ENCODE peak calls at places on chromosomes 5 and 9, in eight cellular contexts. One of them, this sample, is unnamed.

GRCh38 chr5:1545798-1546355 is 22.1 kb upstream of the LPCAT1 start:
- DNase-seq in breast epithelium: no peak
- DNase-seq in posterior vena cava: peak; percentile 36
- DNase-seq in NCI-H146: peak; percentile 32
- DNase-seq in tibial nerve: no peak
- DNase-seq in stimulated activated CD8-positive, alpha-beta memory T cell treated with anti-CD3 and anti-CD28 coated beads, Interleukin-4, amount 100 ng/mL, for 24 hours: no peak
- DNase-seq in T1000: no peak
- DNase-seq in stomach: no peak
- DNase-seq in this sample: no peak

GRCh38 chr5:77893225-77893860 is 117.2 kb upstream of the TBCA start:
- DNase-seq in breast epithelium: no peak
- DNase-seq in posterior vena cava: peak; percentile 83
- DNase-seq in NCI-H146: no peak
- DNase-seq in tibial nerve: no peak
- DNase-seq in stimulated activated CD8-positive, alpha-beta memory T cell treated with anti-CD3 and anti-CD28 coated beads, Interleukin-4, amount 100 ng/mL, for 24 hours: no peak
- DNase-seq in T1000: peak; percentile 78
- DNase-seq in stomach: no peak
- DNase-seq in this sample: peak; percentile 59

GRCh38 chr5:154038241-154038603 is 488 bp downstream of the FAM114A2 start:
- DNase-seq in breast epithelium: no peak
- DNase-seq in posterior vena cava: no peak
- DNase-seq in NCI-H146: peak; percentile 58
- DNase-seq in tibial nerve: no peak
- DNase-seq in stimulated activated CD8-positive, alpha-beta memory T cell treated with anti-CD3 and anti-CD28 coated beads, Interleukin-4, amount 100 ng/mL, for 24 hours: no peak
- DNase-seq in T1000: no peak
- DNase-seq in stomach: no peak
- DNase-seq in this sample: no peak

GRCh38 chr5:172283020-172283861 is at the start of gene UBTD2:
- DNase-seq in breast epithelium: peak; percentile 74
- DNase-seq in posterior vena cava: peak; percentile 95
- DNase-seq in NCI-H146: peak; percentile 69
- DNase-seq in tibial nerve: peak; percentile 70
- DNase-seq in stimulated activated CD8-positive, alpha-beta memory T cell treated with anti-CD3 and anti-CD28 coated beads, Interleukin-4, amount 100 ng/mL, for 24 hours: peak; percentile 65
- DNase-seq in T1000: no peak
- DNase-seq in stomach: peak; percentile 86
- DNase-seq in this sample: peak; percentile 65

GRCh38 chr5:35852084-35852734 is 4.5 kb upstream of the IL7R start:
- DNase-seq in breast epithelium: no peak
- DNase-seq in posterior vena cava: no peak
- DNase-seq in NCI-H146: no peak
- DNase-seq in tibial nerve: no peak
- DNase-seq in stimulated activated CD8-positive, alpha-beta memory T cell treated with anti-CD3 and anti-CD28 coated beads, Interleukin-4, amount 100 ng/mL, for 24 hours: no peak
- DNase-seq in T1000: peak; percentile 66
- DNase-seq in stomach: no peak
- DNase-seq in this sample: peak; percentile 19

GRCh38 chr5:65480306-65480865 is 1.3 kb downstream of the ADAMTS6 start:
- DNase-seq in breast epithelium: peak; percentile 59
- DNase-seq in posterior vena cava: peak; percentile 91
- DNase-seq in NCI-H146: peak; percentile 34
- DNase-seq in tibial nerve: peak; percentile 61
- DNase-seq in stimulated activated CD8-positive, alpha-beta memory T cell treated with anti-CD3 and anti-CD28 coated beads, Interleukin-4, amount 100 ng/mL, for 24 hours: peak; percentile 15
- DNase-seq in T1000: no peak
- DNase-seq in stomach: peak; percentile 72
- DNase-seq in this sample: peak; percentile 75

GRCh38 chr5:73940026-73940425 is 314.0 kb downstream of the ARHGEF28 start:
- DNase-seq in breast epithelium: no peak
- DNase-seq in posterior vena cava: no peak
- DNase-seq in NCI-H146: no peak
- DNase-seq in tibial nerve: no peak
- DNase-seq in stimulated activated CD8-positive, alpha-beta memory T cell treated with anti-CD3 and anti-CD28 coated beads, Interleukin-4, amount 100 ng/mL, for 24 hours: no peak
- DNase-seq in T1000: no peak
- DNase-seq in stomach: no peak
- DNase-seq in this sample: peak; percentile 68

GRCh38 chr9:20940447-20941176 is 90.8 kb downstream of the HACD4 start:
- DNase-seq in breast epithelium: no peak
- DNase-seq in posterior vena cava: no peak
- DNase-seq in NCI-H146: no peak
- DNase-seq in tibial nerve: no peak
- DNase-seq in stimulated activated CD8-positive, alpha-beta memory T cell treated with anti-CD3 and anti-CD28 coated beads, Interleukin-4, amount 100 ng/mL, for 24 hours: no peak
- DNase-seq in T1000: no peak
- DNase-seq in stomach: no peak
- DNase-seq in this sample: no peak

GRCh38 chr5:22541037-22541436 is 312.1 kb downstream of the CDH12 start:
- DNase-seq in breast epithelium: no peak
- DNase-seq in posterior vena cava: no peak
- DNase-seq in NCI-H146: peak; percentile 23
- DNase-seq in tibial nerve: no peak
- DNase-seq in stimulated activated CD8-positive, alpha-beta memory T cell treated with anti-CD3 and anti-CD28 coated beads, Interleukin-4, amount 100 ng/mL, for 24 hours: no peak
- DNase-seq in T1000: no peak
- DNase-seq in stomach: no peak
- DNase-seq in this sample: no peak

GRCh38 chr9:126705767-126706697 is 92.3 kb downstream of the LMX1B start:
- DNase-seq in breast epithelium: peak; percentile 36
- DNase-seq in posterior vena cava: peak; percentile 85
- DNase-seq in NCI-H146: peak; percentile 25
- DNase-seq in tibial nerve: peak; percentile 40
- DNase-seq in stimulated activated CD8-positive, alpha-beta memory T cell treated with anti-CD3 and anti-CD28 coated beads, Interleukin-4, amount 100 ng/mL, for 24 hours: peak; percentile 72
- DNase-seq in T1000: peak; percentile 14
- DNase-seq in stomach: peak; percentile 79
- DNase-seq in this sample: peak; percentile 40

GRCh38 chr9:124392254-124392653 is 23.0 kb downstream of the PSMB7 start:
- DNase-seq in breast epithelium: no peak
- DNase-seq in posterior vena cava: no peak
- DNase-seq in NCI-H146: no peak
- DNase-seq in tibial nerve: no peak
- DNase-seq in stimulated activated CD8-positive, alpha-beta memory T cell treated with anti-CD3 and anti-CD28 coated beads, Interleukin-4, amount 100 ng/mL, for 24 hours: no peak
- DNase-seq in T1000: no peak
- DNase-seq in stomach: no peak
- DNase-seq in this sample: no peak